ENCODE peak calls at places on chromosome 14, in six cellular contexts. V is gastrocnemius medialis, W is HCT116, X is stomach, L is uterus, Y is adrenal gland. T is an unnamed sample.

GRCh38 chr14:105855893-105856675 is 329.7 kb downstream of the TMEM121 start:
- DNase-seq in V (no peak), W (no peak), X (no peak), L (no peak), Y (no peak), T (peak; percentile 1)

GRCh38 chr14:40870252-40870651 is 736.4 kb upstream of the LRFN5 start:
- DNase-seq in V (no peak), W (no peak), X (no peak), L (no peak), Y (no peak), T (no peak)

GRCh38 chr14:95903616-95904107 is 27.0 kb downstream of the TUNAR start:
- DNase-seq in V (no peak), W (no peak), X (no peak), L (no peak), Y (no peak), T (no peak)

GRCh38 chr14:36238666-36239363 is 62.3 kb upstream of the PTCSC3 start:
- DNase-seq in V (no peak), W (no peak), X (no peak), L (no peak), Y (no peak), T (no peak)

GRCh38 chr14:104265918-104266642 is 127.7 kb downstream of the KIF26A start:
- DNase-seq in V (no peak), W (no peak), X (peak; percentile 9), L (peak; percentile 5), Y (peak; percentile 11), T (no peak)

GRCh38 chr14:88695873-88696272 is 96.9 kb downstream of the EML5 start:
- DNase-seq in V (no peak), W (no peak), X (no peak), L (no peak), Y (no peak), T (no peak)

GRCh38 chr14:70140614-70141013 is 48.1 kb downstream of the SLC8A3 start:
- DNase-seq in V (no peak), W (no peak), X (no peak), L (no peak), Y (no peak), T (no peak)

GRCh38 chr14:65045691-65046090 is 56.6 kb downstream of the MAX start:
- DNase-seq in V (no peak), W (no peak), X (no peak), L (no peak), Y (no peak), T (no peak)

GRCh38 chr14:75323571-75323970 is 44.9 kb downstream of the FOS start:
- DNase-seq in V (no peak), W (no peak), X (no peak), L (no peak), Y (no peak), T (no peak)

GRCh38 chr14:95525999-95526398 is 8.9 kb upstream of the GLRX5 start:
- DNase-seq in V (no peak), W (no peak), X (no peak), L (no peak), Y (no peak), T (no peak)

GRCh38 chr14:68562911-68563255 is 230.0 kb downstream of the ZFP36L1 start:
- DNase-seq in V (no peak), W (no peak), X (peak; percentile 25), L (no peak), Y (no peak), T (no peak)
- H3K4me1 ChIP-seq in V (peaks cover 42% of the 10 kb centered on the region), W (peaks cover 53% of the 10 kb centered on the region), X (peaks cover 38% of the 10 kb centered on the region), L (peaks cover 29% of the 10 kb centered on the region), Y (peaks cover 42% of the 10 kb centered on the region), T (peaks cover 60% of the 10 kb centered on the region)

GRCh38 chr14:74133833-74134481 is 49.2 kb downstream of the LIN52 start:
- DNase-seq in V (no peak), W (no peak), X (no peak), L (no peak), Y (no peak), T (no peak)
- TF ChIP-seq POLR2A in V (no peak), W (no peak), X (no peak), L (no peak), Y (no peak), T (no peak)

GRCh38 chr14:93954516-93954830 is 21.9 kb downstream of the ASB2 start:
- DNase-seq in V (no peak), W (no peak), X (no peak), L (no peak), Y (no peak), T (no peak)

GRCh38 chr14:93952829-93953228 is 23.5 kb downstream of the ASB2 start:
- DNase-seq in V (no peak), W (no peak), X (no peak), L (no peak), Y (no peak), T (no peak)

GRCh38 chr14:93953263-93953662 is 23.1 kb downstream of the ASB2 start:
- DNase-seq in V (no peak), W (no peak), X (no peak), L (no peak), Y (no peak), T (no peak)

GRCh38 chr14:93954900-93955891 is 21.2 kb downstream of the ASB2 start:
- DNase-seq in V (peak; percentile 37), W (no peak), X (no peak), L (no peak), Y (no peak), T (no peak)

DNA sequence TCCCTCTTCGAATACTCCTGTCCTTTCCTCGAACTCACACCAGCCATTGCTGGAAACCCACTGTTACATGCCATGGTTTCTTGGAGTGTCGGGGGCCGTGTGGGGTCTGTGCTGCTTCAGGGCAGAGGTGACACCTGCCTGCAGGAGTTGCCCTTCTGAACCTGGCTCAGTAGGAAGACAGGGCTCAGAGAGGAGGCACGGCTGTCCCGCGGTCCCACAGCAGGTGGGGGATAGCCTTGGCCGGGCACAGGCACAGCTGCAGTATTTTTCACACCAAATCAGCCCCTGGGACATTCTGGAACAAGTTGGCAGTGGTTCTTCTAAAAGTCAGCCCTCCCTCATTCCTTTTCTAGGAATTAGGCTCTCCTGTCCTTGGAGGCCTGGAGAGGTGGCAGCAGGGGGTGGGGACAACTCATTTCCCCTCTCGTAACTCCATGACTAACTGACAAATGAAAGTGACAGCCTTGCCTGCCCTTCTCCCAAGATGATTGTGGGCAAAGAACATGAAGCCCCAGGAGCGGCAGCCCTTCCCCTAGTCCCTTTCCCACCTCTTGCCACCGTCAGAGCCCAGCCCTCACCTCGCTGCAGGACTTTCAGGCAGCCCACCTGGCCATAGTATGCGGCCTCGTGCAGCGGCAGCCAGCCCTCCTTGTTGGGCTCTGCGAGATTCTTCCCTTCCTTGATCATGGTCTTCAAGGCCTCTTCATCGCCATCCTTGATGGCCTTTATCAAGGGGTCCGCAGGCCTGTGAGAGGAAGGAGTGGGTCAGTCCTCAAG is 22.4 kb downstream of the ASB2 start:
- DNase-seq in V (no peak), W (no peak), X (no peak), L (no peak), Y (no peak), T (no peak)
- H3K4me1 ChIP-seq in V (peaks cover 90% of the 10 kb centered on the region), W (peaks cover 16% of the 10 kb centered on the region), X (peaks cover 34% of the 10 kb centered on the region), L (no peaks in the 10 kb centered on the region), Y (peaks cover 20% of the 10 kb centered on the region), T (peaks cover 24% of the 10 kb centered on the region)

GRCh38 chr14:90522585-90523191 is 125.9 kb downstream of the CALM1 start:
- DNase-seq in V (peak; percentile 61), W (no peak), X (peak; percentile 67), L (peak; percentile 89), Y (peak; percentile 38), T (no peak)
- TF ChIP-seq POLR2A in V (peak; percentile 26), W (no peak), X (no peak), L (no peak), Y (no peak), T (no peak)

T was measured in body of pancreas.